ENCODE peak calls at places on chromosomes 11 and 22, in nine cellular contexts. A, K, V, U, T, G, S, J and F are unnamed samples.

GRCh38 chr11:12232160-12232559 is 121.8 kb downstream of the MICAL2 start:
- DNase-seq in G (peak; percentile 38), S (no peak), J (no peak), T (no peak), V (no peak), K (no peak), U (no peak), A (no peak), F (no peak)

GRCh38 chr11:8223513-8223899 is 40.2 kb downstream of the LMO1 start:
- DNase-seq in T (no peak), S (no peak), U (no peak), J (peak; percentile 6), K (peak; percentile 25), G (peak; percentile 18), V (no peak), A (no peak), F (peak; percentile 64)

GRCh38 chr11:124123587-124123986 is 8.3 kb downstream of the VWA5A start:
- DNase-seq in A (no peak), G (no peak), K (no peak), V (no peak), U (no peak), J (no peak), S (no peak), T (no peak), F (no peak)

GRCh38 chr11:118922745-118923627 is 2.7 kb downstream of the BCL9L start:
- DNase-seq in A (no peak), K (no peak), S (no peak), U (no peak), V (no peak), G (no peak), T (no peak), J (no peak), F (peak; percentile 22)

GRCh38 chr11:103581680-103582265 is 454.7 kb upstream of the DDI1 start:
- DNase-seq in U (no peak), G (no peak), K (no peak), T (no peak), V (no peak), S (no peak), A (no peak), J (no peak), F (no peak)

GRCh38 chr11:131924446-131925240 is 554.2 kb downstream of the NTM start:
- DNase-seq in S (no peak), V (no peak), G (peak; percentile 53), J (peak; percentile 59), U (no peak), T (no peak), A (no peak), K (no peak), F (no peak)

GRCh38 chr11:78641541-78641940 is 66.9 kb upstream of the NARS2 start:
- DNase-seq in G (peak; percentile 68), J (no peak), S (no peak), T (no peak), K (no peak), V (no peak), U (no peak), A (no peak), F (no peak)

GRCh38 chr22:35305525-35306070 is 5.9 kb downstream of the TOM1 start:
- DNase-seq in A (no peak), J (no peak), T (no peak), G (peak; percentile 37), U (no peak), K (no peak), S (no peak), V (no peak), F (no peak)

GRCh38 chr11:6414874-6415328 is 4.0 kb downstream of the APBB1 start:
- DNase-seq in S (no peak), J (no peak), G (no peak), T (no peak), K (no peak), U (no peak), A (no peak), V (no peak), F (no peak)

GRCh38 chr22:27880778-27881394 is 38.2 kb downstream of the PITPNB start:
- DNase-seq in T (peak; percentile 10), V (peak; percentile 63), J (peak; percentile 78), U (no peak), S (peak; percentile 54), G (peak; percentile 83), A (no peak), K (no peak), F (peak; percentile 71)

GRCh38 chr22:31646186-31647019 is 15.6 kb downstream of the PISD start:
- DNase-seq in T (no peak), J (peak; percentile 97), S (no peak), A (no peak), V (no peak), G (peak; percentile 98), U (no peak), K (no peak), F (peak; percentile 91)

GRCh38 chr22:31654408-31654807 is 7.6 kb downstream of the PISD start:
- DNase-seq in K (no peak), J (no peak), U (no peak), A (no peak), T (no peak), V (no peak), S (no peak), G (no peak), F (no peak)

GRCh38 chr11:64620286-64620962 is 29.4 kb downstream of the SLC22A12 start:
- DNase-seq in S (no peak), K (no peak), G (no peak), U (no peak), V (no peak), J (no peak), A (no peak), T (no peak), F (no peak)

GRCh38 chr22:23833911-23834317 is 4.9 kb downstream of the DERL3 start:
- DNase-seq in V (no peak), U (peak; percentile 52), A (no peak), G (no peak), S (no peak), K (peak; percentile 51), J (no peak), T (no peak), F (no peak)

GRCh38 chr22:48918585-48919186 is 909.0 kb downstream of the BRD1 start:
- DNase-seq in A (no peak), U (no peak), S (no peak), V (no peak), K (peak; percentile 33), J (no peak), G (no peak), T (no peak), F (no peak)

GRCh38 chr11:48081151-48082010 is 101.0 kb downstream of the PTPRJ start:
- DNase-seq in J (peak; percentile 68), G (peak; percentile 93), K (peak; percentile 92), V (peak; percentile 29), U (peak; percentile 88), A (no peak), T (peak; percentile 21), S (peak; percentile 26), F (peak; percentile 34)